ENCODE peak calls at places on chromosome 4, in seven cellular contexts. I, J, L, V, R, T and U are unnamed samples.

GRCh38 chr4:122747883-122748282 is 15.4 kb downstream of the BBS12 start:
- DNase-seq in I (no peak), V (no peak), T (no peak), R (no peak), J (peak; percentile 89), L (no peak), U (no peak)

GRCh38 chr4:176767183-176767582 is 25.5 kb downstream of the VEGFC start:
- DNase-seq in L (no peak), V (no peak), J (no peak), R (no peak), I (no peak), T (no peak), U (no peak)

GRCh38 chr4:187470061-187470460 is 525.5 kb upstream of the ZFP42 start:
- DNase-seq in T (no peak), I (no peak), R (no peak), J (no peak), L (no peak), V (no peak), U (no peak)

GRCh38 chr4:3681191-3681590 is 85.0 kb upstream of the ADRA2C start:
- DNase-seq in R (no peak), J (no peak), V (no peak), L (no peak), T (no peak), I (no peak), U (no peak)

GRCh38 chr4:33160126-33160525 is 2440.0 kb downstream of the PCDH7 start:
- DNase-seq in T (no peak), J (peak; percentile 13), R (peak; percentile 81), V (no peak), L (no peak), I (no peak), U (no peak)

GRCh38 chr4:113316879-113317278 is 267.4 kb downstream of the ANK2 start:
- DNase-seq in V (no peak), I (no peak), T (peak; percentile 11), L (no peak), R (no peak), J (no peak), U (no peak)

GRCh38 chr4:2092653-2093000 is 33.5 kb downstream of the NAT8L start:
- DNase-seq in I (no peak), V (no peak), L (no peak), T (no peak), R (no peak), J (no peak), U (no peak)

GRCh38 chr4:140996757-140997156 is 136.5 kb downstream of the RNF150 start:
- DNase-seq in L (no peak), J (peak; percentile 83), V (no peak), I (no peak), R (peak; percentile 58), T (no peak), U (no peak)

GRCh38 chr4:185421366-185422124 is 4.2 kb downstream of the UFSP2 start:
- DNase-seq in I (no peak), T (no peak), J (peak; percentile 71), L (no peak), V (no peak), R (no peak), U (no peak)

GRCh38 chr4:176838611-176839411 is 46.1 kb upstream of the VEGFC start:
- DNase-seq in R (no peak), I (no peak), T (no peak), V (no peak), J (peak; percentile 20), L (no peak), U (no peak)

GRCh38 chr4:161457311-161457710 is 706.5 kb downstream of the FSTL5 start:
- DNase-seq in I (no peak), L (no peak), J (no peak), V (no peak), R (no peak), T (no peak), U (no peak)

GRCh38 chr4:1544861-1545275 is 138.6 kb upstream of the NKX1-1 start:
- DNase-seq in I (no peak), V (no peak), J (no peak), R (peak; percentile 34), T (no peak), L (no peak), U (no peak)

GRCh38 chr4:90403781-90404180 is 276.6 kb downstream of the CCSER1 start:
- DNase-seq in V (no peak), T (no peak), L (no peak), I (no peak), J (peak; percentile 4), R (no peak), U (no peak)

GRCh38 chr4:110306363-110306762 is 107.9 kb upstream of the ELOVL6 start:
- DNase-seq in V (no peak), R (no peak), T (no peak), L (no peak), I (no peak), J (no peak), U (no peak)

GRCh38 chr4:55549888-55550287 is 3.2 kb upstream of the CLOCK start:
- DNase-seq in T (no peak), J (peak; percentile 93), L (no peak), I (no peak), V (no peak), R (peak; percentile 60), U (no peak)

GRCh38 chr4:20259707-20260106 is 8.0 kb downstream of the SLIT2 start:
- DNase-seq in V (no peak), L (no peak), T (no peak), J (no peak), R (no peak), I (no peak), U (no peak)

GRCh38 chr4:87322754-87323153 is at the start of gene HSD17B13:
- DNase-seq in I (no peak), R (no peak), J (no peak), T (peak; percentile 1), V (no peak), L (no peak), U (no peak)

GRCh38 chr4:154205471-154205870 is 286.1 kb downstream of the DCHS2 start:
- DNase-seq in R (peak; percentile 71), L (no peak), J (no peak), V (no peak), I (no peak), T (no peak), U (no peak)

GRCh38 chr4:85477538-85477937 is 2.6 kb downstream of the ARHGAP24 start:
- DNase-seq in I (no peak), T (no peak), J (no peak), L (no peak), R (no peak), V (no peak), U (no peak)

GRCh38 chr4:88661724-88662123 is 35.9 kb downstream of the NAP1L5 start:
- DNase-seq in L (no peak), T (no peak), V (no peak), I (no peak), R (no peak), J (peak; percentile 83), U (no peak)

GRCh38 chr4:53547983-53548382 is 43.3 kb downstream of the LNX1 start:
- DNase-seq in V (no peak), L (no peak), J (no peak), I (no peak), R (no peak), T (no peak), U (no peak)

GRCh38 chr4:158020734-158021346 is 152.0 kb downstream of the GASK1B start:
- DNase-seq in T (no peak), L (no peak), R (no peak), I (no peak), J (peak; percentile 95), V (no peak), U (no peak)

GRCh38 chr4:157444014-157444413 is 223.5 kb downstream of the GRIA2 start:
- DNase-seq in V (no peak), T (no peak), J (no peak), R (no peak), I (no peak), L (no peak), U (no peak)

GRCh38 chr4:142881331-142881730 is 35.2 kb upstream of the INPP4B start:
- DNase-seq in T (no peak), I (no peak), L (no peak), J (no peak), V (no peak), R (no peak), U (no peak)

GRCh38 chr4:102493794-102494193 is 7.4 kb upstream of the NFKB1 start:
- DNase-seq in T (peak; percentile 80), R (no peak), V (no peak), L (no peak), J (no peak), I (no peak), U (no peak)

GRCh38 chr4:114076865-114077264 is 97.4 kb upstream of the ARSJ start:
- DNase-seq in L (no peak), T (no peak), V (no peak), J (no peak), R (no peak), I (no peak), U (no peak)

GRCh38 chr4:10063544-10064300 is 42.4 kb upstream of the SLC2A9 start:
- DNase-seq in J (peak; percentile 89), V (peak; percentile 64), I (no peak), R (peak; percentile 25), L (no peak), T (no peak), U (no peak)

GRCh38 chr4:144646523-144647094 is 653 bp downstream of the HHIP start:
- DNase-seq in L (no peak), J (no peak), R (no peak), V (peak; percentile 32), I (no peak), T (no peak), U (no peak)

GRCh38 chr4:105140684-105141490 is 5.8 kb upstream of the TET2 start:
- DNase-seq in R (peak; percentile 73), T (no peak), L (no peak), V (no peak), I (no peak), J (no peak), U (no peak)